ENCODE peak calls at places on chromosome 14, in six cellular contexts. L, Q, B, G, K and H are unnamed samples.

GRCh38 chr14:54642950-54643695 is 76.2 kb downstream of the SAMD4A start:
- DNase-seq in L (no peak), Q (peak), B (no peak), G (no peak), K (peak), H (peak)

GRCh38 chr14:72986214-72986613 is 40.7 kb downstream of the ZFYVE1 start:
- DNase-seq in L (no peak), Q (no peak), B (no peak), G (no peak), K (no peak), H (no peak)

GRCh38 chr14:32932921-32933622 is 5.6 kb upstream of the NPAS3 start:
- DNase-seq in L (no peak), Q (no peak), B (no peak), G (peak), K (no peak), H (no peak)

GRCh38 chr14:72618424-72618823 is 275.5 kb downstream of the DPF3 start:
- DNase-seq in L (no peak), Q (no peak), B (no peak), G (no peak), K (no peak), H (no peak)

GRCh38 chr14:71400821-71401447 is 493.7 kb downstream of the PCNX1 start:
- DNase-seq in L (no peak), Q (peak), B (no peak), G (no peak), K (peak), H (no peak)

GRCh38 chr14:52067873-52068740 is 752 bp downstream of the NID2 start:
- DNase-seq in L (no peak), Q (peak), B (peak), G (peak), K (peak), H (peak)

GRCh38 chr14:98633380-98633779 is 638.6 kb downstream of the BCL11B start:
- DNase-seq in L (no peak), Q (no peak), B (peak), G (no peak), K (no peak), H (no peak)

GRCh38 chr14:54338696-54339317 is 58.0 kb upstream of the CDKN3 start:
- DNase-seq in L (peak), Q (peak), B (peak), G (no peak), K (peak), H (peak)

GRCh38 chr14:49134940-49135339 is 451.2 kb downstream of the RPS29 start:
- DNase-seq in L (no peak), Q (no peak), B (no peak), G (no peak), K (no peak), H (no peak)

GRCh38 chr14:68730811-68731425 is 61.9 kb downstream of the ZFP36L1 start:
- DNase-seq in L (no peak), Q (no peak), B (no peak), G (no peak), K (no peak), H (no peak)

GRCh38 chr14:89856871-89857345 is 97.6 kb downstream of the EFCAB11 start:
- DNase-seq in L (no peak), Q (peak), B (peak), G (no peak), K (peak), H (peak)

GRCh38 chr14:54818201-54819133 is 84.2 kb downstream of the GCH1 start:
- DNase-seq in L (peak), Q (peak), B (peak), G (no peak), K (peak), H (peak)

GRCh38 chr14:59490756-59491155 is 6.4 kb downstream of the JKAMP start:
- DNase-seq in L (no peak), Q (no peak), B (no peak), G (no peak), K (no peak), H (no peak)

GRCh38 chr14:80607430-80608200 is 333.9 kb downstream of the CEP128 start:
- DNase-seq in L (no peak), Q (peak), B (peak), G (no peak), K (no peak), H (peak)

GRCh38 chr14:88993946-88994345 is 169.5 kb downstream of the TTC8 start:
- DNase-seq in L (peak), Q (peak), B (no peak), G (no peak), K (peak), H (peak)

GRCh38 chr14:59699422-59699821 is 122.8 kb upstream of the CCDC175 start:
- DNase-seq in L (no peak), Q (no peak), B (no peak), G (no peak), K (no peak), H (no peak)

GRCh38 chr14:100658514-100658886 is 68.2 kb upstream of the DLK1 start:
- DNase-seq in L (no peak), Q (no peak), B (peak), G (no peak), K (no peak), H (no peak)

GRCh38 chr14:34051966-34052657 is 101.2 kb upstream of the EGLN3 start:
- DNase-seq in L (peak), Q (peak), B (peak), G (no peak), K (peak), H (peak)

GRCh38 chr14:102050625-102051024 is 36.2 kb downstream of the HSP90AA1 start:
- DNase-seq in L (no peak), Q (no peak), B (no peak), G (no peak), K (peak), H (peak)

GRCh38 chr14:65966188-65966587 is 520.0 kb upstream of the CCDC196 start:
- DNase-seq in L (no peak), Q (no peak), B (no peak), G (no peak), K (no peak), H (no peak)

GRCh38 chr14:50733479-50733878 is 65.4 kb upstream of the SAV1 start:
- DNase-seq in L (no peak), Q (no peak), B (no peak), G (no peak), K (peak), H (no peak)

GRCh38 chr14:60760648-60761364 is 26.2 kb downstream of the MNAT1 start:
- DNase-seq in L (peak), Q (no peak), B (peak), G (no peak), K (no peak), H (no peak)

GRCh38 chr14:102194856-102195255 is 55.2 kb downstream of the WDR20 start:
- DNase-seq in L (no peak), Q (no peak), B (no peak), G (no peak), K (no peak), H (no peak)

GRCh38 chr14:49512147-49512551 is 74.0 kb downstream of the RPS29 start:
- DNase-seq in L (peak), Q (peak), B (no peak), G (no peak), K (peak), H (peak)

GRCh38 chr14:71119832-71120231 is 212.6 kb downstream of the PCNX1 start:
- DNase-seq in L (no peak), Q (no peak), B (no peak), G (no peak), K (peak), H (no peak)

GRCh38 chr14:95522556-95522955 is 6.1 kb upstream of the SYNE3 start:
- DNase-seq in L (no peak), Q (no peak), B (no peak), G (no peak), K (no peak), H (no peak)

GRCh38 chr14:34106310-34106709 is 155.4 kb upstream of the EGLN3 start:
- DNase-seq in L (no peak), Q (no peak), B (no peak), G (no peak), K (no peak), H (no peak)

GRCh38 chr14:65846469-65846868 is 433.9 kb downstream of the FUT8 start:
- DNase-seq in L (no peak), Q (no peak), B (no peak), G (no peak), K (no peak), H (no peak)

GRCh38 chr14:22159049-22159448 is 430.0 kb downstream of the DAD1 start:
- DNase-seq in L (peak), Q (no peak), B (no peak), G (no peak), K (no peak), H (no peak)

GRCh38 chr14:27881646-27882045 is 884.9 kb upstream of the FOXG1 start:
- DNase-seq in L (no peak), Q (no peak), B (no peak), G (no peak), K (no peak), H (no peak)

GRCh38 chr14:102394717-102395378 is 32.1 kb downstream of the TECPR2 start:
- DNase-seq in L (no peak), Q (peak), B (no peak), G (no peak), K (no peak), H (no peak)

GRCh38 chr14:104131968-104132732 is 6.2 kb upstream of the KIF26A start:
- DNase-seq in L (no peak), Q (no peak), B (no peak), G (peak), K (no peak), H (no peak)

GRCh38 chr14:104132981-104133380 is 5.4 kb upstream of the KIF26A start:
- DNase-seq in L (no peak), Q (no peak), B (no peak), G (peak), K (no peak), H (no peak)

GRCh38 chr14:104128981-104129380 is 9.4 kb upstream of the KIF26A start:
- DNase-seq in L (no peak), Q (no peak), B (no peak), G (no peak), K (no peak), H (no peak)

GRCh38 chr14:104129556-104129955 is 8.8 kb upstream of the KIF26A start:
- DNase-seq in L (no peak), Q (no peak), B (no peak), G (no peak), K (no peak), H (no peak)

GRCh38 chr14:104130974-104131651 is 7.3 kb upstream of the KIF26A start:
- DNase-seq in L (peak), Q (peak), B (peak), G (peak), K (peak), H (peak)
- TF ChIP-seq CTCF in L (peak), Q (peak), B (peak), G (peak), K (peak), H (peak)

GRCh38 chr14:86038401-86038985 is 508.5 kb downstream of the FLRT2 start:
- DNase-seq in L (peak), Q (peak), B (peak), G (no peak), K (peak), H (peak)

DNA sequence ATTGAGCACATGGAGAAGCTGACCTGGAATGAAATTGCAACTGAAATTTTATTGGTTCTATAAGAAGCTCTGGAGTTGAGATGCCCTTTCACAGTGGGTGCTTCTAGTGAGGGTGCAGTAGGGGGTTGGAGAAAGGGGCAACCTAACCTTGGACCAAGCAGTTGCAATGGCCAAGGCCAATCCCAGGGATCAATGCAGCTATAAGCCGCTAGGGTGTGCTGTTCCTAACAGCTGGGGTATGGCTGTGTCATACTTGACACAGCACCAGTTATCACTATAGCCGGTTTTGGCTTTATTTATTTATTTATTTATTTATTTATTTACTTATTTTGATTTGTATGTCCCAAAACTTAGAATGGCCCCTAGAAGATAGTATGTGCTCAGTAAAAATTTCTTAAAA is 505.9 kb downstream of the FLRT2 start:
- DNase-seq in L (no peak), Q (peak), B (peak), G (no peak), K (peak), H (peak)
- TF ChIP-seq CTCF in L (no peak), Q (peak), B (peak), G (no peak), K (peak), H (peak)

DNA sequence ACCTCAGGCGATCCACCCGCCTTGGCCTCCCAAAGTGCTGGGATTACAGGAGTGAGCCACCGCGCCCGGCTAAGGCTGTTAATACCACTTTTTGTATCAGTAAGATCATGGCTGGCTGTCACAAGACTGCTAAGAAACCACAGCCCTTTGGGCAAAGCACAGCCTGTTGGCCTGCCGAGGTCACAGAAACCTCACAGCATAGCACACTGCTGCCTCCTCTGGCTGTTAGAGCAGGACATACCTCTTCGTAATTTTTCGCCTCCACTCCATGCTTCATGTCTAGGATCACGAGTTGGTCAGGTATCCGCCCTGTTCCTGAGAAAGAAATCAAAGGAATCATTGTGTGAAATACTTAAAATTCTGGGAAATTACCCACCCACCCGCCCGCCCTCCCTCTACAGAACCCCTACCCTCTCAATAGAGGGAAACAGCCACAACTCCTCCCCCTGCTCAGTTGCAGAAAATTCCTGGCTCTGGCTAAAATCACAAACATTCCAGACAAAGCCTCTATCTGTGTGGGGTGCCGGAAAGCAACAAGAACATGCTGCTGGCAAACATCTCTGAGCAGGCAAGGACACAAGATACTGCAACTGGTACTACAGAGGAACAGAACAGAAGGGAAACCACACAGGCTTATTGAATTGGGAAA is 20.7 kb upstream of the NEK9 start:
- DNase-seq in L (no peak), Q (peak), B (peak), G (no peak), K (peak), H (peak)
- TF ChIP-seq CTCF in L (no peak), Q (peak), B (peak), G (peak), K (peak), H (peak)

GRCh38 chr14:67623114-67623513 is 3.4 kb downstream of the ARG2 start:
- DNase-seq in L (peak), Q (peak), B (peak), G (no peak), K (peak), H (peak)
- TF ChIP-seq CTCF in L (no peak), Q (no peak), B (no peak), G (no peak), K (no peak), H (no peak)

GRCh38 chr14:105440554-105440900 is 20.9 kb downstream of the MTA1 start:
- DNase-seq in L (no peak), Q (no peak), B (no peak), G (peak), K (no peak), H (no peak)

GRCh38 chr14:105440992-105441391 is 21.4 kb downstream of the MTA1 start:
- DNase-seq in L (no peak), Q (no peak), B (no peak), G (peak), K (no peak), H (no peak)

GRCh38 chr14:105439179-105439578 is 19.6 kb downstream of the MTA1 start:
- DNase-seq in L (no peak), Q (no peak), B (no peak), G (peak), K (no peak), H (no peak)

GRCh38 chr14:105437723-105438500 is 18.3 kb downstream of the MTA1 start:
- DNase-seq in L (no peak), Q (no peak), B (no peak), G (peak), K (no peak), H (no peak)

DNA sequence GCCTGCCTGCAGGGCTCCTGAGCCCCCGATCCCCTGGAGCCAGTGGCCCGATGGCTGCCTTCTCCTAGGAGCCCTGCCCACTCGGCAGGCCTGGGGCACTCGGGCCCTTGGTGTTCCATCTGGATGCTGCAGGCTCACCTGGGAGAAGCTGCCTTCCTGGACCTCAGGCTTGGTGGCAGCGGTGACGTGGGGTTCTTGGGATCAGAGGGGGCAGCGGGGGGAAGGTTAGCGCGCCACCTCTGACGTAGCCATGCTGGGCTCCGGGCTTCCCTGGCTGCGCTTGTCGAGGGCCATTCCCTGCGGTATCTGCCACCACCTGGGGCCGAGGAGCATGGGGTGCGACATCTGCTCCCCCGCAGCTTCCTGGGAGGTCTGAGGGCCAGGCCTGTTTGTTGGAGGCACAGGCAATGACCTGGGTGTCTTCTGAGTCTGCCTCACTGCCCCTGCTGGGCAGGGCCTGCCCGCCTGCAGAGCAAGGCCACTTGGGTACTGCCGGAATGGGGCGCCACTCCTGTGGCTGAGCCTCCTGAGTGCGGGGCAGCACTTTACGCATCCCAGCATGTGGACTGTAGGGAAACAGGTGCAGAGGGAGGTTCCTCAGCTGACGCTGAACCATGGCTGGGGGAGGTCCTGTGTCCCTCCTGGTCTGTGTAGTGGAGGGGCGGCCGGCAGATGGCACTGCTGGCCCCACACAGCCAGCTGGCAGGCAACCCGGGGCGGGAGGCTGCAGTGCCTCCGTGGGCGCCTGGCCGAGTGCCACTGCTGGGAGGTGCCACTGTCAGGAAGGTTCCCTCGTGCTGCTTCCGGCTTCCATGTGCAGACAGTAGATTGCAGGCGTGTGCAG is 20.3 kb downstream of the MTA1 start:
- DNase-seq in L (no peak), Q (no peak), B (no peak), G (peak), K (no peak), H (no peak)
- TF ChIP-seq CTCF in L (no peak), Q (no peak), B (no peak), G (no peak), K (no peak), H (no peak)